ENCODE peak calls at places on chromosomes 13 and 19, in eight cellular contexts. O is thoracic aorta, W is epithelial cell of esophagus, N is AG04450, K is IMR-90, L is lower lobe of right lung, V is suprapubic skin, Q is tibial artery. H is an unnamed sample.

GRCh38 chr19:12796146-12797071 is 5.1 kb downstream of the JUNB start:
- DNase-seq in W (peak; percentile 78), K (peak; percentile 81), Q (no peak), V (peak; percentile 87), O (no peak), N (no peak), L (peak; percentile 81), H (peak; percentile 87)

GRCh38 chr19:17931532-17932191 is 1.2 kb upstream of the CCDC124 start:
- DNase-seq in O (no peak), Q (no peak), V (no peak), K (no peak), N (no peak), L (peak; percentile 44), W (no peak), H (no peak)

GRCh38 chr13:36369268-36370107 is 23.3 kb upstream of the SPART start:
- DNase-seq in Q (no peak), W (no peak), L (no peak), N (no peak), K (peak; percentile 34), O (no peak), V (no peak), H (no peak)

GRCh38 chr19:3879656-3880055 is 829 bp upstream of the ATCAY start:
- DNase-seq in K (no peak), O (no peak), N (no peak), Q (no peak), L (no peak), W (no peak), V (no peak), H (no peak)

GRCh38 chr19:1163934-1164683 is 10.0 kb downstream of the SBNO2 start:
- DNase-seq in V (peak; percentile 65), W (no peak), Q (no peak), K (no peak), N (no peak), L (peak; percentile 49), O (no peak), H (no peak)

GRCh38 chr19:44848036-44848804 is 2.1 kb downstream of the NECTIN2 start:
- DNase-seq in K (peak; percentile 57), L (peak; percentile 53), W (peak; percentile 58), N (no peak), Q (peak; percentile 33), V (peak; percentile 73), O (no peak), H (peak; percentile 79)

GRCh38 chr13:44022196-44022595 is 142.5 kb downstream of the LACC1 start:
- DNase-seq in Q (no peak), W (peak; percentile 13), K (no peak), V (no peak), O (no peak), L (no peak), N (no peak), H (peak; percentile 75)

GRCh38 chr13:47480121-47480520 is 521.0 kb downstream of the SUCLA2 start:
- DNase-seq in W (peak; percentile 77), O (no peak), N (peak; percentile 82), K (peak; percentile 96), Q (no peak), V (no peak), L (no peak), H (peak; percentile 90)

GRCh38 chr19:11551603-11552235 is 7.3 kb downstream of the ELOF1 start:
- DNase-seq in O (no peak), N (no peak), W (no peak), L (no peak), Q (peak; percentile 39), K (no peak), V (no peak), H (no peak)

GRCh38 chr19:1091544-1092175 is 3.5 kb downstream of the POLR2E start:
- DNase-seq in N (no peak), V (no peak), K (no peak), Q (no peak), L (no peak), O (no peak), W (no peak), H (no peak)

GRCh38 chr19:474126-475078 is 13.6 kb upstream of the SHC2 start:
- DNase-seq in N (no peak), K (no peak), L (no peak), O (no peak), W (no peak), Q (no peak), V (no peak), H (no peak)

GRCh38 chr13:110644892-110645521 is 29.7 kb downstream of the NAXD start:
- DNase-seq in K (peak; percentile 55), O (no peak), Q (peak; percentile 47), W (peak; percentile 62), L (peak; percentile 81), V (no peak), N (peak; percentile 37), H (peak; percentile 82)

GRCh38 chr13:94586371-94586770 is 9.6 kb downstream of the TGDS start:
- DNase-seq in W (no peak), O (no peak), L (no peak), N (no peak), K (no peak), Q (no peak), V (no peak), H (no peak)

GRCh38 chr13:20901668-20902437 is 693 bp downstream of the XPO4 start:
- DNase-seq in V (no peak), K (peak; percentile 13), N (no peak), O (no peak), Q (no peak), W (peak; percentile 50), L (no peak), H (peak; percentile 50)

GRCh38 chr13:71751074-71751473 is 115.9 kb downstream of the DACH1 start:
- DNase-seq in Q (no peak), O (no peak), V (no peak), L (no peak), N (no peak), K (no peak), W (no peak), H (no peak)

GRCh38 chr19:45061965-45062364 is 14.3 kb downstream of the ZNF296 start:
- DNase-seq in Q (no peak), W (no peak), L (no peak), O (no peak), V (no peak), K (no peak), N (no peak), H (no peak)

GRCh38 chr13:50171585-50172282 is 156.5 kb downstream of the KCNRG start:
- DNase-seq in W (no peak), Q (no peak), L (no peak), V (no peak), K (peak; percentile 18), N (no peak), O (no peak), H (peak; percentile 28)

GRCh38 chr19:1929051-1929742 is 11.8 kb upstream of the CSNK1G2 start:
- DNase-seq in N (no peak), O (no peak), W (peak; percentile 77), K (peak; percentile 52), V (no peak), L (peak; percentile 89), Q (peak; percentile 76), H (peak; percentile 72)

GRCh38 chr13:49020940-49021548 is 45.3 kb downstream of the FNDC3A start:
- DNase-seq in O (no peak), N (no peak), K (no peak), V (no peak), W (peak; percentile 59), L (no peak), Q (no peak), H (peak; percentile 13)

GRCh38 chr13:111431241-111431640 is 110.8 kb downstream of the TEX29 start:
- DNase-seq in Q (no peak), V (no peak), W (no peak), O (no peak), N (no peak), L (no peak), K (no peak), H (no peak)

GRCh38 chr19:12064266-12065099 is at the start of gene ZNF844:
- DNase-seq in V (peak; percentile 97), Q (peak; percentile 99), W (peak; percentile 60), K (peak; percentile 81), O (peak; percentile 91), N (peak; percentile 57), L (peak; percentile 97), H (peak; percentile 93)

GRCh38 chr19:23823952-23824389 is 65.3 kb upstream of the ZNF681 start:
- DNase-seq in O (no peak), L (no peak), N (no peak), V (no peak), Q (no peak), W (peak; percentile 7), K (no peak), H (peak; percentile 11)
- TF ChIP-seq CTCF in O (no peak), L (no peak), N (no peak), V (no peak), Q (no peak), W (peak; percentile 12), K (no peak), H (peak; percentile 5)

GRCh38 chr19:55058781-55059610 is 4.0 kb downstream of the RDH13 start:
- DNase-seq in V (no peak), N (no peak), K (no peak), W (no peak), Q (no peak), L (no peak), O (no peak), H (no peak)

GRCh38 chr19:55067869-55068268 is 4.9 kb upstream of the RDH13 start:
- DNase-seq in N (no peak), L (no peak), O (no peak), K (no peak), W (no peak), Q (no peak), V (no peak), H (no peak)

GRCh38 chr19:55066107-55066709 is 3.3 kb upstream of the RDH13 start:
- DNase-seq in W (peak; percentile 53), O (no peak), K (no peak), Q (no peak), V (no peak), N (no peak), L (no peak), H (no peak)

GRCh38 chr19:55062735-55063491 is at the start of gene RDH13:
- DNase-seq in W (peak; percentile 97), Q (peak; percentile 96), K (peak; percentile 96), O (peak; percentile 94), V (peak; percentile 98), N (peak; percentile 86), L (peak; percentile 98), H (peak; percentile 97)

GRCh38 chr19:55063492-55063843 is 520 bp upstream of the RDH13 start:
- DNase-seq in K (no peak), W (no peak), Q (no peak), L (no peak), N (no peak), O (no peak), V (no peak), H (no peak)
- H3K4me3 ChIP-seq in K (peak overlapping the region; percentile 46), W (no peak overlapping the region), Q (peak overlapping the region; percentile 83), L (peak overlapping the region; percentile 89), N (peak overlapping the region; percentile 47), O (peak overlapping the region; percentile 91), V (peak overlapping the region; percentile 80), H (peak overlapping the region; percentile 32)

GRCh38 chr19:48321622-48322591 is 3.4 kb upstream of the EMP3 start:
- DNase-seq in K (peak; percentile 98), W (peak; percentile 99), Q (peak; percentile 99), V (peak; percentile 99), N (peak; percentile 97), O (peak; percentile 92), L (peak; percentile 99), H (peak; percentile 100)
- TF ChIP-seq CTCF in K (peak; percentile 15), W (no peak), Q (peak; percentile 17), V (no peak), N (no peak), O (no peak), L (peak; percentile 24), H (no peak)

DNA sequence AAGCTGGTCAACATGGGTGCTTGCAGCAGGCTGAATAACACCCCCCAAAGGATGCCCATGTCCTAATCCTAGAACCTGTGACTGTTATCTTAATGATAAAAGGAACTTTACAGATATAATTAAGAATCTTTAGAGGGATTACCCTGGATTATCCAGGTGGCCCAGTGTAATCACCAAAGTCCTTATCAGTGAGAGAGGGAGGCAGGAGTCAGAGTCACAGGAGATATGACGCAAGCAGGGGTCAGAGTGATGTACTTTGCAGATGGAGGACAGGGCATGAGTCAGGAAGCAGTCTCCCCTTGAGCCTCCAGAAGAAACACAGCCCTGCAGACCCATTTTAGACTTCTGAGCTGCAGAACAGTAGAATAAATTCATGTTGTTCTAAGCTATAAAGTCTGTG is 9.8 kb downstream of the ZNF606 start:
- DNase-seq in W (no peak), N (no peak), Q (no peak), V (no peak), L (no peak), K (no peak), O (no peak), H (no peak)
- H3K4me3 ChIP-seq in W (no peak overlapping the region), N (no peak overlapping the region), Q (no peak overlapping the region), V (no peak overlapping the region), L (no peak overlapping the region), K (no peak overlapping the region), O (no peak overlapping the region), H (no peak overlapping the region)

H was measured in choroid plexus epithelial cell.